ENCODE peak calls at places on chromosome 5, in six cellular contexts. One of them, this sample, is unnamed.

GRCh38 chr5:138979684-138980275 is 104.6 kb upstream of the LRRTM2 start:
- DNase-seq in CD4-positive, CD25-positive, alpha-beta regulatory T cell: peak; percentile 63
- DNase-seq in hepatocyte: no peak
- DNase-seq in HCT116: no peak
- DNase-seq in PC-3: no peak
- DNase-seq in GM23338: no peak
- DNase-seq in this sample: no peak

GRCh38 chr5:141889282-141889871 is 11.2 kb upstream of the PCDH1 start:
- DNase-seq in CD4-positive, CD25-positive, alpha-beta regulatory T cell: peak; percentile 35
- DNase-seq in hepatocyte: no peak
- DNase-seq in HCT116: no peak
- DNase-seq in PC-3: peak; percentile 35
- DNase-seq in GM23338: no peak
- DNase-seq in this sample: no peak

GRCh38 chr5:60583598-60583997 is 116.4 kb downstream of the DEPDC1B start:
- DNase-seq in CD4-positive, CD25-positive, alpha-beta regulatory T cell: no peak
- DNase-seq in hepatocyte: no peak
- DNase-seq in HCT116: no peak
- DNase-seq in PC-3: no peak
- DNase-seq in GM23338: no peak
- DNase-seq in this sample: peak; percentile 7

GRCh38 chr5:133382661-133383579 is 229.4 kb downstream of the FSTL4 start:
- DNase-seq in CD4-positive, CD25-positive, alpha-beta regulatory T cell: no peak
- DNase-seq in hepatocyte: no peak
- DNase-seq in HCT116: no peak
- DNase-seq in PC-3: no peak
- DNase-seq in GM23338: no peak
- DNase-seq in this sample: no peak

GRCh38 chr5:149128023-149128875 is 13.0 kb upstream of the ABLIM3 start:
- DNase-seq in CD4-positive, CD25-positive, alpha-beta regulatory T cell: no peak
- DNase-seq in hepatocyte: peak; percentile 58
- DNase-seq in HCT116: no peak
- DNase-seq in PC-3: peak; percentile 87
- DNase-seq in GM23338: peak; percentile 77
- DNase-seq in this sample: peak; percentile 32

GRCh38 chr5:62720036-62720441 is 141.4 kb downstream of the LRRC70 start:
- DNase-seq in CD4-positive, CD25-positive, alpha-beta regulatory T cell: peak; percentile 26
- DNase-seq in hepatocyte: peak; percentile 58
- DNase-seq in HCT116: peak; percentile 31
- DNase-seq in PC-3: peak; percentile 41
- DNase-seq in GM23338: peak; percentile 77
- DNase-seq in this sample: peak; percentile 55

GRCh38 chr5:67050125-67050524 is 146.5 kb downstream of the CD180 start:
- DNase-seq in CD4-positive, CD25-positive, alpha-beta regulatory T cell: no peak
- DNase-seq in hepatocyte: no peak
- DNase-seq in HCT116: no peak
- DNase-seq in PC-3: no peak
- DNase-seq in GM23338: no peak
- DNase-seq in this sample: no peak

GRCh38 chr5:113806250-113806649 is 292.8 kb downstream of the YTHDC2 start:
- DNase-seq in CD4-positive, CD25-positive, alpha-beta regulatory T cell: no peak
- DNase-seq in hepatocyte: no peak
- DNase-seq in HCT116: no peak
- DNase-seq in PC-3: peak; percentile 15
- DNase-seq in GM23338: peak; percentile 64
- DNase-seq in this sample: peak; percentile 42

GRCh38 chr5:157933005-157933404 is 74.1 kb upstream of the CLINT1 start:
- DNase-seq in CD4-positive, CD25-positive, alpha-beta regulatory T cell: no peak
- DNase-seq in hepatocyte: no peak
- DNase-seq in HCT116: no peak
- DNase-seq in PC-3: no peak
- DNase-seq in GM23338: no peak
- DNase-seq in this sample: no peak

GRCh38 chr5:149162401-149163084 is 21.2 kb downstream of the ABLIM3 start:
- DNase-seq in CD4-positive, CD25-positive, alpha-beta regulatory T cell: no peak
- DNase-seq in hepatocyte: no peak
- DNase-seq in HCT116: peak; percentile 74
- DNase-seq in PC-3: peak; percentile 98
- DNase-seq in GM23338: no peak
- DNase-seq in this sample: peak; percentile 69

GRCh38 chr5:149471406-149472183 is 79.6 kb downstream of the CSNK1A1 start:
- DNase-seq in CD4-positive, CD25-positive, alpha-beta regulatory T cell: no peak
- DNase-seq in hepatocyte: peak; percentile 71
- DNase-seq in HCT116: no peak
- DNase-seq in PC-3: peak; percentile 65
- DNase-seq in GM23338: no peak
- DNase-seq in this sample: peak; percentile 73

GRCh38 chr5:135150767-135151166 is 116.7 kb upstream of the PITX1 start:
- DNase-seq in CD4-positive, CD25-positive, alpha-beta regulatory T cell: no peak
- DNase-seq in hepatocyte: no peak
- DNase-seq in HCT116: no peak
- DNase-seq in PC-3: no peak
- DNase-seq in GM23338: no peak
- DNase-seq in this sample: no peak

GRCh38 chr5:79200573-79201183 is 35.3 kb upstream of the JMY start:
- DNase-seq in CD4-positive, CD25-positive, alpha-beta regulatory T cell: peak; percentile 24
- DNase-seq in hepatocyte: peak; percentile 11
- DNase-seq in HCT116: no peak
- DNase-seq in PC-3: peak; percentile 52
- DNase-seq in GM23338: no peak
- DNase-seq in this sample: no peak

GRCh38 chr5:60814498-60814897 is 29.6 kb downstream of the ELOVL7 start:
- DNase-seq in CD4-positive, CD25-positive, alpha-beta regulatory T cell: no peak
- DNase-seq in hepatocyte: no peak
- DNase-seq in HCT116: no peak
- DNase-seq in PC-3: no peak
- DNase-seq in GM23338: no peak
- DNase-seq in this sample: no peak

GRCh38 chr5:76787237-76787636 is 31.6 kb upstream of the F2RL1 start:
- DNase-seq in CD4-positive, CD25-positive, alpha-beta regulatory T cell: no peak
- DNase-seq in hepatocyte: peak; percentile 78
- DNase-seq in HCT116: no peak
- DNase-seq in PC-3: peak; percentile 63
- DNase-seq in GM23338: no peak
- DNase-seq in this sample: peak; percentile 60

GRCh38 chr5:3077684-3078083 is 326.2 kb upstream of the IRX2 start:
- DNase-seq in CD4-positive, CD25-positive, alpha-beta regulatory T cell: no peak
- DNase-seq in hepatocyte: no peak
- DNase-seq in HCT116: no peak
- DNase-seq in PC-3: no peak
- DNase-seq in GM23338: peak; percentile 37
- DNase-seq in this sample: no peak

GRCh38 chr5:33513786-33514185 is 73.0 kb downstream of the TARS1 start:
- DNase-seq in CD4-positive, CD25-positive, alpha-beta regulatory T cell: no peak
- DNase-seq in hepatocyte: no peak
- DNase-seq in HCT116: no peak
- DNase-seq in PC-3: no peak
- DNase-seq in GM23338: no peak
- DNase-seq in this sample: no peak

GRCh38 chr5:54217826-54218503 is 92.4 kb downstream of the ARL15 start:
- DNase-seq in CD4-positive, CD25-positive, alpha-beta regulatory T cell: peak; percentile 54
- DNase-seq in hepatocyte: peak; percentile 75
- DNase-seq in HCT116: peak; percentile 39
- DNase-seq in PC-3: peak; percentile 70
- DNase-seq in GM23338: peak; percentile 78
- DNase-seq in this sample: peak; percentile 74

GRCh38 chr5:149959406-149960236 is 937 bp upstream of the SLC26A2 start:
- DNase-seq in CD4-positive, CD25-positive, alpha-beta regulatory T cell: peak; percentile 73
- DNase-seq in hepatocyte: peak; percentile 73
- DNase-seq in HCT116: peak; percentile 87
- DNase-seq in PC-3: peak; percentile 84
- DNase-seq in GM23338: peak; percentile 69
- DNase-seq in this sample: peak; percentile 85

GRCh38 chr5:125199373-125199772 is 452.9 kb upstream of the ZNF608 start:
- DNase-seq in CD4-positive, CD25-positive, alpha-beta regulatory T cell: no peak
- DNase-seq in hepatocyte: no peak
- DNase-seq in HCT116: no peak
- DNase-seq in PC-3: no peak
- DNase-seq in GM23338: no peak
- DNase-seq in this sample: no peak

GRCh38 chr5:32511778-32512374 is 67.3 kb upstream of the ZFR start:
- DNase-seq in CD4-positive, CD25-positive, alpha-beta regulatory T cell: peak; percentile 63
- DNase-seq in hepatocyte: no peak
- DNase-seq in HCT116: no peak
- DNase-seq in PC-3: no peak
- DNase-seq in GM23338: no peak
- DNase-seq in this sample: no peak

GRCh38 chr5:115685966-115686691 is 60.3 kb upstream of the TMED7 start:
- DNase-seq in CD4-positive, CD25-positive, alpha-beta regulatory T cell: no peak
- DNase-seq in hepatocyte: peak; percentile 13
- DNase-seq in HCT116: no peak
- DNase-seq in PC-3: no peak
- DNase-seq in GM23338: peak; percentile 50
- DNase-seq in this sample: no peak

GRCh38 chr5:100584069-100584468 is 48.9 kb downstream of the FAM174A start:
- DNase-seq in CD4-positive, CD25-positive, alpha-beta regulatory T cell: no peak
- DNase-seq in hepatocyte: no peak
- DNase-seq in HCT116: no peak
- DNase-seq in PC-3: no peak
- DNase-seq in GM23338: no peak
- DNase-seq in this sample: no peak

GRCh38 chr5:113480243-113480642 is 8.0 kb downstream of the MCC start:
- DNase-seq in CD4-positive, CD25-positive, alpha-beta regulatory T cell: no peak
- DNase-seq in hepatocyte: no peak
- DNase-seq in HCT116: no peak
- DNase-seq in PC-3: no peak
- DNase-seq in GM23338: no peak
- DNase-seq in this sample: peak; percentile 7

GRCh38 chr5:143931986-143932385 is 120.0 kb downstream of the HMHB1 start:
- DNase-seq in CD4-positive, CD25-positive, alpha-beta regulatory T cell: no peak
- DNase-seq in hepatocyte: no peak
- DNase-seq in HCT116: no peak
- DNase-seq in PC-3: no peak
- DNase-seq in GM23338: no peak
- DNase-seq in this sample: no peak

GRCh38 chr5:132815454-132815853 is 2.4 kb downstream of the SOWAHA start:
- DNase-seq in CD4-positive, CD25-positive, alpha-beta regulatory T cell: no peak
- DNase-seq in hepatocyte: no peak
- DNase-seq in HCT116: no peak
- DNase-seq in PC-3: peak; percentile 7
- DNase-seq in GM23338: no peak
- DNase-seq in this sample: no peak

GRCh38 chr5:175659546-175660248 is 1.8 kb downstream of the HRH2 start:
- DNase-seq in CD4-positive, CD25-positive, alpha-beta regulatory T cell: no peak
- DNase-seq in hepatocyte: peak; percentile 26
- DNase-seq in HCT116: no peak
- DNase-seq in PC-3: no peak
- DNase-seq in GM23338: no peak
- DNase-seq in this sample: no peak
- H3K4me3 ChIP-seq in CD4-positive, CD25-positive, alpha-beta regulatory T cell: peak overlapping the region; percentile 79
- H3K4me3 ChIP-seq in hepatocyte: no peak overlapping the region
- H3K4me3 ChIP-seq in HCT116: no peak overlapping the region
- H3K4me3 ChIP-seq in PC-3: no peak overlapping the region
- H3K4me3 ChIP-seq in GM23338: no peak overlapping the region
- H3K4me3 ChIP-seq in this sample: no peak overlapping the region

DNA sequence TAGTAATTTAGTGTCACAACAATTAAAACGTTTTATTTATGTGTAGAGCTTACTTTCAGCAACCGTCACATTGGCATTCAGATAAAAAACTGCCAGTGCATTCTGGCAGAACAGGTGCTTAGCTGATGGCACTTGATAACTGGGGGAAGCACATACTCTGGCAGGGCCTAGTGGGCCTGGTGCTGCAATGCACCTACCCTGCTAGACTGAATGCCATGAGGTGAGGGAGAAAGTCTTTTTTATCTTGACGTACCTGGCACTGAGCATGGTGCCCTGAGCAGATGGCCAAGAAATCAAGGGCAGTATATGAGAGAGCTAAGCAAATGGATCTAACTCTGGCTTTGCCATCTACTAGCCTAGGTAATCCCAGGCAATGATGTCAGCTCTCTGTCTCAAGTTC is 280.6 kb upstream of the EFNA5 start:
- DNase-seq in CD4-positive, CD25-positive, alpha-beta regulatory T cell: no peak
- DNase-seq in hepatocyte: no peak
- DNase-seq in HCT116: no peak
- DNase-seq in PC-3: no peak
- DNase-seq in GM23338: no peak
- DNase-seq in this sample: no peak
- H3K4me3 ChIP-seq in CD4-positive, CD25-positive, alpha-beta regulatory T cell: no peak overlapping the region
- H3K4me3 ChIP-seq in hepatocyte: no peak overlapping the region
- H3K4me3 ChIP-seq in HCT116: no peak overlapping the region
- H3K4me3 ChIP-seq in PC-3: no peak overlapping the region
- H3K4me3 ChIP-seq in GM23338: no peak overlapping the region
- H3K4me3 ChIP-seq in this sample: no peak overlapping the region

DNA sequence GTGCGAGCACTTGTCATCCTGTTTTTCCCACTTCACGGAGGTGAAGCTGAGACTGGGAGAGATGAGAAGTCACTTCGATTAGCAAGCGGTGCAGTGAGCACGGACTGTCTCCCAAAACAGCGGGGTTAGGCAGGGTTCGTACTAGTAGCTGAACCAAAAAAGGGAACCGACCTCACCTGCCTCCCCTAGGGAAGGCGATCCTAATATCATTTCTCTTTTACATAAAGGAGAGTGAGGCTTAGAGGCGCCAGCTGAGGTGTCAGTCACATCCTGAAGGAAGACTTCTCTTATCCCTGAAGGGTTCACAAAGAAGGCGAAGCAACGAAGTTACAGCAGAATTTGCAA is 506 bp upstream of the KIAA1191 start:
- DNase-seq in CD4-positive, CD25-positive, alpha-beta regulatory T cell: no peak
- DNase-seq in hepatocyte: no peak
- DNase-seq in HCT116: no peak
- DNase-seq in PC-3: no peak
- DNase-seq in GM23338: no peak
- DNase-seq in this sample: no peak
- H3K4me3 ChIP-seq in CD4-positive, CD25-positive, alpha-beta regulatory T cell: peak overlapping the region; percentile 56
- H3K4me3 ChIP-seq in hepatocyte: peak overlapping the region; percentile 27
- H3K4me3 ChIP-seq in HCT116: peak overlapping the region; percentile 97
- H3K4me3 ChIP-seq in PC-3: peak overlapping the region; percentile 95
- H3K4me3 ChIP-seq in GM23338: peak overlapping the region; percentile 99
- H3K4me3 ChIP-seq in this sample: peak overlapping the region; percentile 84

DNA sequence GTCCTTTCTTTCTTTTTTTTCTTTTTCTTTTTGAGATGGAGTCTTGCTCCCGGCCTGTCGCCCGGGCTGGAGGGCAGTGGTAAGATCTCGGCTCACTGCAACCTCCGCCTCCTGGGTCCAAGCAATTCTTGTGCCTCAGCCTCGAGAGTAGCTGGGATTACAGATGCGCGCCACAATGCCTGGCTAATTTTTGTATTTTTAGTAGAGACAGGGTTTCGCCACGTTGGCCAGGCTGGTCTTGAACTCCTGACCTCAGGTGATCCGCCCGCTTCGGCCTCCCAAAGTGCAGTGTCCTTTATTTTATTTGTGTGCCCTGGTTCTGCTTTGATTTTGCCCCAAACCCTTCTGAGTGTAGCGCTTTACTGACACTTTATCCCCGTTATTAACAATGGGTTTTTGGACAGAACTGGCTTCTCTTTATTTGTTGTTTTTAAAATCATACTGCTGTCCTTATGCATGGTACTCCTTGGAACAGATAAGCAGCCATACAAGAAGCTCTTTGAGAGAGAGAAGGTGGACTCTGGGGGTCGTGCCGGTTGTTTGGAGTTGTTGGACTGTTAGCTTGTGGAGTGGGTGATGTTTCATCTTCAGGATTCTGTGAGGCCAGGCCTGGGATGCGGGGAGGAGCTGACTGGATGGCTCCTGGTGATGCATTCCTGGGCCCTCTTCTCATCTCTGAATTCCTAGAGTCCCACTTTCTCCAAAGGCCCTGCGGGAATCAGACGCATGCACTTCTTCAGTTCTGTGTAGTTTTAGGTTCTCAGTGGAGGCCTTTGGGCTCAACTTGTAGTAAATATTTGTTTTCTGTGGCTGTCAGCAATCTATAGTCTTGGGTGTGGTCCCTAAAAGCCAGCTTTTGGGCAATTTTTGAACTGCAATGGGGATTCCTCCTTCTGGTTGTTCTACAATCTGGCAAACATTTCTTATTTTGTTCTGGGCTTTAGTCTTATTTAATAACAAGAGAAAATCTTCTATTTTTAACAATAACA is 47.8 kb downstream of the PTTG1 start:
- DNase-seq in CD4-positive, CD25-positive, alpha-beta regulatory T cell: peak; percentile 67
- DNase-seq in hepatocyte: no peak
- DNase-seq in HCT116: no peak
- DNase-seq in PC-3: no peak
- DNase-seq in GM23338: no peak
- DNase-seq in this sample: no peak
- H3K4me3 ChIP-seq in CD4-positive, CD25-positive, alpha-beta regulatory T cell: peak overlapping the region; percentile 99
- H3K4me3 ChIP-seq in hepatocyte: no peak overlapping the region
- H3K4me3 ChIP-seq in HCT116: no peak overlapping the region
- H3K4me3 ChIP-seq in PC-3: no peak overlapping the region
- H3K4me3 ChIP-seq in GM23338: no peak overlapping the region
- H3K4me3 ChIP-seq in this sample: no peak overlapping the region